ENCODE peak calls at places on chromosome 10, in seven cellular contexts. A, L, S, T, I, W and J are unnamed samples.

GRCh38 chr10:37975407-37975991 is 948 bp downstream of the ZNF25 start:
- DNase-seq in W (peak), S (no peak), T (no peak), I (peak), A (no peak), L (peak), J (no peak)

GRCh38 chr10:99658622-99659030 is 683 bp upstream of the ENTPD7 start:
- DNase-seq in T (no peak), L (no peak), W (peak), A (no peak), I (peak), S (peak), J (peak)

GRCh38 chr10:103238506-103239252 is 7.0 kb upstream of the RPEL1 start:
- DNase-seq in L (peak), S (peak), I (no peak), W (peak), T (no peak), A (no peak), J (no peak)

GRCh38 chr10:88064608-88065383 is 201.4 kb downstream of the PTEN start:
- DNase-seq in A (peak), T (peak), L (peak), W (no peak), I (peak), S (peak), J (peak)

GRCh38 chr10:109451879-109452278 is 471.4 kb downstream of the XPNPEP1 start:
- DNase-seq in W (no peak), S (no peak), T (no peak), I (no peak), L (no peak), A (no peak), J (no peak)

GRCh38 chr10:142371-142770 is 7.1 kb downstream of the ZMYND11 start:
- DNase-seq in W (no peak), S (no peak), I (no peak), T (no peak), L (no peak), A (no peak), J (no peak)

GRCh38 chr10:42630537-42631134 is 7.7 kb downstream of the ZNF33B start:
- DNase-seq in I (no peak), L (no peak), S (no peak), A (no peak), W (no peak), T (no peak), J (no peak)

GRCh38 chr10:7407368-7408002 is 3.3 kb downstream of the SFMBT2 start:
- DNase-seq in I (no peak), W (no peak), L (no peak), A (no peak), S (no peak), T (no peak), J (no peak)

GRCh38 chr10:60023475-60023874 is 117.1 kb upstream of the CCDC6 start:
- DNase-seq in L (no peak), S (no peak), I (no peak), A (no peak), W (peak), T (no peak), J (no peak)

GRCh38 chr10:124180947-124181549 is 87.7 kb upstream of the CHST15 start:
- DNase-seq in A (peak), T (no peak), L (no peak), W (no peak), S (no peak), I (no peak), J (no peak)

GRCh38 chr10:6296456-6297214 is 93.9 kb downstream of the PFKFB3 start:
- DNase-seq in W (peak), I (no peak), A (no peak), S (no peak), L (no peak), T (no peak), J (no peak)

GRCh38 chr10:48990226-48990625 is 50.6 kb upstream of the LRRC18 start:
- DNase-seq in T (no peak), I (no peak), L (no peak), S (no peak), W (no peak), A (no peak), J (no peak)

GRCh38 chr10:56095506-56096225 is 265.4 kb downstream of the ZWINT start:
- DNase-seq in I (no peak), L (no peak), W (no peak), T (no peak), S (no peak), A (no peak), J (no peak)

GRCh38 chr10:132884041-132884440 is 58.3 kb downstream of the CFAP46 start:
- DNase-seq in A (no peak), W (no peak), L (no peak), S (no peak), I (no peak), T (peak), J (peak)

GRCh38 chr10:114223066-114223465 is 16.0 kb upstream of the VWA2 start:
- DNase-seq in L (no peak), I (no peak), W (no peak), S (no peak), A (no peak), T (no peak), J (no peak)

GRCh38 chr10:6194291-6194690 is 8.4 kb upstream of the PFKFB3 start:
- DNase-seq in L (no peak), T (no peak), W (no peak), A (no peak), S (no peak), I (no peak), J (no peak)

GRCh38 chr10:84267503-84268126 is 22.8 kb downstream of the RGR start:
- DNase-seq in I (no peak), W (peak), A (no peak), S (peak), L (no peak), T (no peak), J (no peak)

GRCh38 chr10:17348111-17349008 is 106.0 kb downstream of the ST8SIA6 start:
- DNase-seq in L (peak), S (no peak), T (peak), I (peak), W (peak), A (no peak), J (peak)

GRCh38 chr10:114544045-114544659 is 113.9 kb downstream of the ABLIM1 start:
- DNase-seq in A (peak), T (no peak), L (no peak), I (no peak), W (no peak), S (peak), J (no peak)

GRCh38 chr10:86798636-86799035 is 42.2 kb downstream of the BMPR1A start:
- DNase-seq in I (no peak), T (no peak), W (no peak), L (no peak), A (peak), S (no peak), J (no peak)

GRCh38 chr10:71435571-71436267 is 39.0 kb downstream of the CDH23 start:
- DNase-seq in S (no peak), I (peak), A (no peak), T (no peak), L (no peak), W (no peak), J (peak)

GRCh38 chr10:91887075-91887899 is 22.0 kb downstream of the FGFBP3 start:
- DNase-seq in T (peak), W (no peak), I (peak), L (peak), S (no peak), A (no peak), J (no peak)

GRCh38 chr10:132075909-132076577 is 10.3 kb downstream of the JAKMIP3 start:
- DNase-seq in W (no peak), S (no peak), I (no peak), L (no peak), A (no peak), T (no peak), J (no peak)

DNA sequence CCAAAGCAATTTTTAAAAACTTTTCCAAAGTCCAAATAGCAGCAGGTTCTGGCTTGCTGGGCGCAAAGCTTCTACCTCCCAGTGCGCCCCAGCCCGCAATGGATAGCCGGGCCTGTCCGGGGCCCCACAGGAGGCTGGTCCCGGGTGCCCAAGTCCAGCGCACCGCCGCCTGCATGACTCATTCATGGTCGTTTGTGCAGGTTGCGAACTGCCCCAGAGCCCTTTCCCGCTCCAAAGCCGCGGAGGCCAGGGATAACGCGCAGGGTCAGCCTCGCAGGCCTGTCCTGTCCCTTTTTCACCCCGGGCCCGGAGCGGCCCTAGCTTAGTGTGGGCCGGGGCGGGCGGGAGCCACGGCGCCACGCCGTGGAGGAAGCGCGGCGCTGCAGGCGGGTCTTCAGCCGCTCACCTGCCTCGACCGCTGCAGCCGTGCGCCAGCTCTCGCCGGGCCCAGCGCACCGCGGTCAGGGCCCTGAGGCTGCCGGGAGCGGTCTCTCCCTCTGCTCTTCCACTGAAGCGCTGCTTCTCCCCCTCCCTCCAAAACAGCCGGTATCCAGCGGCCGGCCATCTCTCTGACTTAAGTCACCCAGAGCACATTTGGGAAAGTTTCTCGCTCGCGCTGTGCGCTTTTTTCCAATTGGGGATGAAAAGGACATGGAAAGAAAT is 1.7 kb upstream of the EGR2 start:
- DNase-seq in S (peak), W (peak), A (no peak), I (peak), T (peak), L (peak), J (no peak)
- TF ChIP-seq EP300 in S (no peak), W (no peak), A (no peak), I (no peak), T (no peak), L (no peak), J (no peak)

GRCh38 chr10:113007821-113008220 is 57.8 kb downstream of the TCF7L2 start:
- DNase-seq in L (no peak), A (no peak), T (no peak), S (no peak), W (no peak), I (no peak), J (no peak)
- H3K27ac ChIP-seq in L (no peak), A (no peak), T (no peak), S (no peak), W (no peak), I (no peak), J (peak)

GRCh38 chr10:120506674-120507073 is 49.6 kb downstream of the PLPP4 start:
- DNase-seq in A (no peak), I (no peak), W (no peak), T (no peak), S (no peak), L (no peak), J (no peak)
- TF ChIP-seq EP300 in A (no peak), I (no peak), W (no peak), T (no peak), S (no peak), L (no peak), J (no peak)

GRCh38 chr10:69248117-69248730 is 28.1 kb downstream of the HKDC1 start:
- DNase-seq in L (no peak), S (no peak), A (no peak), W (no peak), T (no peak), I (no peak), J (no peak)
- H3K27ac ChIP-seq in L (no peak), S (no peak), A (no peak), W (no peak), T (no peak), I (no peak), J (no peak)

GRCh38 chr10:46046261-46046660 is at the start of gene MSMB:
- DNase-seq in S (no peak), A (no peak), I (no peak), W (no peak), L (no peak), T (no peak), J (no peak)

GRCh38 chr10:46050956-46051355 is 4.9 kb upstream of the MSMB start:
- DNase-seq in L (no peak), I (no peak), T (no peak), W (no peak), S (no peak), A (no peak), J (no peak)

GRCh38 chr10:46052057-46052790 is 6.2 kb upstream of the MSMB start:
- DNase-seq in I (no peak), W (no peak), S (no peak), T (no peak), A (no peak), L (no peak), J (no peak)

GRCh38 chr10:46052791-46053375 is 6.8 kb upstream of the MSMB start:
- DNase-seq in A (no peak), S (no peak), I (no peak), W (no peak), L (no peak), T (no peak), J (no peak)

DNA sequence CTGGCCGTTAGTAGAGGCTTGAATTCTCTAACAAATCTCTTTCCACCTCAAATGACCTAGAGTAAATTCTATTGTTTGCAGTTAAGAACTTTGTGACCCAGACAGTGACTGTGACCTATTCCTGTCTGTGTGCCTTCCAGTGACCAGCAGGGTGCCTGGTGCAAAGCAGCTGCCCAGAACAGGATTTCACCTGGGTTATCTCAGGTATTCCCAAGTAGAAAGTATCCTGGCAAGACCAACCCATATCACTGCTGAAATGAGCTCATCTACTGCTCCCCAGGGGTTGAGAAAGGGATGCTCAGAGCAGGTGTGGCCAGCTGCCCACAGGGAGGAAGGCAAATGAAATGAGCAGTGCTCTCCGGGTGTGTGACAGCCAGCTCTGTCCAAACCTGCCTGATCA is 2.1 kb upstream of the MSMB start:
- DNase-seq in W (no peak), I (no peak), L (no peak), S (no peak), T (no peak), A (no peak), J (no peak)
- TF ChIP-seq EP300 in W (no peak), I (no peak), L (no peak), S (no peak), T (no peak), A (no peak), J (no peak)

GRCh38 chr10:19985745-19986144 is 169.5 kb downstream of the PLXDC2 start:
- DNase-seq in A (no peak), T (no peak), W (no peak), I (no peak), S (no peak), L (no peak), J (no peak)
- H3K27ac ChIP-seq in A (no peak), T (peak), W (no peak), I (no peak), S (no peak), L (no peak), J (no peak)